ENCODE peak calls at places on chromosome 19, in five cellular contexts. A is upper lobe of right lung; T is thoracic aorta; B is neural progenitor cell; I is CD8-positive, alpha-beta T cell. J is an unnamed sample.

GRCh38 chr19:56146904-56147303 is 5.8 kb downstream of the ZNF444 start:
- DNase-seq in A (no peak), T (no peak), B (no peak), I (no peak), J (no peak)

GRCh38 chr19:47729468-47729798 is 15.9 kb upstream of the NOP53 start:
- DNase-seq in A (peak), T (peak), B (peak), I (no peak), J (no peak)

GRCh38 chr19:10270180-10270615 is 722 bp upstream of the ICAM1 start:
- DNase-seq in A (peak), T (no peak), B (peak), I (peak), J (peak)

GRCh38 chr19:15913830-15914229 is 16.0 kb upstream of the CYP4F2 start:
- DNase-seq in A (no peak), T (no peak), B (no peak), I (no peak), J (no peak)

GRCh38 chr19:55041244-55041626 is 3.2 kb upstream of the GP6 start:
- DNase-seq in A (peak), T (no peak), B (no peak), I (no peak), J (no peak)

GRCh38 chr19:57934820-57935665 is at the start of gene ZNF418:
- DNase-seq in A (peak), T (no peak), B (peak), I (no peak), J (peak)

GRCh38 chr19:7866399-7867091 is 7.6 kb downstream of the PRR36 start:
- DNase-seq in A (no peak), T (no peak), B (no peak), I (no peak), J (no peak)

GRCh38 chr19:33240181-33240771 is 14.6 kb upstream of the SLC7A10 start:
- DNase-seq in A (no peak), T (no peak), B (no peak), I (no peak), J (no peak)

GRCh38 chr19:8168537-8168936 is 19.1 kb upstream of the FBN3 start:
- DNase-seq in A (no peak), T (no peak), B (no peak), I (no peak), J (no peak)

GRCh38 chr19:39833464-39834286 is at the start of gene DYRK1B:
- DNase-seq in A (peak), T (peak), B (peak), I (peak), J (peak)

GRCh38 chr19:3420244-3420755 is 53.9 kb downstream of the NFIC start:
- DNase-seq in A (no peak), T (no peak), B (no peak), I (no peak), J (no peak)

GRCh38 chr19:33374406-33374703 is 846 bp downstream of the CEBPG start:
- DNase-seq in A (no peak), T (no peak), B (peak), I (no peak), J (no peak)

GRCh38 chr19:8610041-8610927 is at the start of gene ADAMTS10:
- DNase-seq in A (no peak), T (no peak), B (peak), I (no peak), J (peak)

GRCh38 chr19:1102407-1103106 is 1.2 kb upstream of the GPX4 start:
- DNase-seq in A (no peak), T (peak), B (no peak), I (no peak), J (no peak)

GRCh38 chr19:41521860-41522555 is 54.0 kb upstream of the CEACAM21 start:
- DNase-seq in A (peak), T (no peak), B (peak), I (no peak), J (peak)

GRCh38 chr19:33468361-33469170 is 53.0 kb downstream of the PEPD start:
- DNase-seq in A (peak), T (no peak), B (no peak), I (no peak), J (no peak)

GRCh38 chr19:54254195-54254906 is 2.7 kb downstream of the LILRB5 start:
- DNase-seq in A (no peak), T (no peak), B (no peak), I (no peak), J (no peak)

GRCh38 chr19:33580645-33581037 is 41.1 kb upstream of the CHST8 start:
- DNase-seq in A (no peak), T (no peak), B (no peak), I (no peak), J (no peak)

DNA sequence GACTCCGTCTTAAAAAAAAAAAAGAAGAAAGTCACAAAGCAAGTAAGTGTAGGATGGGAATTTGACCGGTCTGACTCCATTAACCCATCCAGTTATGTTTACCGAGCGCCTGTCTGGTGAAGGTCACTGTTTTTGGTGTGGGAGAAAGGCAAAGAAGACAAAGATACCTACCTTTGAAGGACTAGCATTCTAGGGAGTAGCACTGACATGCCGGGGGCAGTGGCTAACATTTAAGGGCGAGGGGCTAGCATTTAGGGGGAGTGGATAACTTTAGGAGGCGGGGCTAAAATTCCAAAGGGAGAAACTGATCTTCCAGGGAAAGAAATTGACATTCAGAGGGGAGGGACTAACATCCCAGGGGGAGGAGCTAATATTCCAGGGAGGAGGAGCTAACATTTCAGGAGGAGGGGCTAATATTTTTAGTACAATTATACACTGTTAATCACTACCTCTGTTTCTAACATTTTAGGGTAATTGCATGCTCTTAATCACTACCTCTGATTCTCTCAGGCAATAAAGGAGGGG is 8.7 kb downstream of the GPR32 start:
- DNase-seq in A (no peak), T (no peak), B (peak), I (no peak), J (no peak)
- TF ChIP-seq CTCF in A (no peak), T (no peak), B (no peak), I (no peak), J (no peak)

DNA sequence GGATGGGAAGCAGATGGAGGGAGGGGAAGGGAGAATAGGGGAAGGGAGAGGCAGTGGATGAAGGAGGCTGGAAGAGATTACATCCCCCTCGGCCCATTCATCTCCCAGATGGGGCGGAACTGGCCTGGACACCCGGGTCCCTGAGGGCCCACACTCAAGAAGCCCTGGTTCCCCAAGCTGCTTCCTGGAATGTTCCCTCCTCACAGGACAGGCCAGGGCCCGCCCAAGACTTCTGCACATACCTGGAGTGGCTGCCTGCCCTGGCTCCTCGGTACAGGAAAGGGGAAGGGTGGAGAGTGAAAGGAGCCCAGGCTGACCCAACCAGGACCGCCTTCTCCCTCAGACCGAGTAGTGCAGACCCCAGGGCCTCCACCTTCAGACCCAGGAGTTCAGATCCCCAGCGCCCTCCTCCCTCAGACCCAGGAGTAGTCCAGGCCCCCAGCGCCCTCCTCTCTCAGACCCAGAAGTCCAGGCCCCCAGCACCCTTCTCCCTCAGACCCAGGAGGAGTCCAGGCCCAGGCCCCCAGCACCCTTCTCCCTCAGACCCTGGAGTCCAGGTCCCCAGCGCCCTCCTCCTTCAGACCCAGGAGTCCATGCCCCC is 489 bp downstream of the NTF4 start:
- DNase-seq in A (no peak), T (no peak), B (peak), I (no peak), J (no peak)
- TF ChIP-seq CTCF in A (no peak), T (no peak), B (no peak), I (no peak), J (no peak)

GRCh38 chr19:36483653-36484052 is 5.7 kb downstream of the ZNF566 start:
- DNase-seq in A (no peak), T (no peak), B (no peak), I (no peak), J (no peak)

GRCh38 chr19:36488816-36489138 is 584 bp downstream of the ZNF566 start:
- DNase-seq in A (no peak), T (no peak), B (peak), I (no peak), J (no peak)

GRCh38 chr19:36489920-36490415 is 607 bp upstream of the ZNF566 start:
- DNase-seq in A (no peak), T (peak), B (peak), I (no peak), J (peak)

GRCh38 chr19:36488118-36488815 is 1.1 kb downstream of the ZNF566 start:
- DNase-seq in A (no peak), T (no peak), B (no peak), I (no peak), J (no peak)

GRCh38 chr19:36489139-36489919 is at the start of gene ZNF566:
- DNase-seq in A (peak), T (peak), B (peak), I (peak), J (peak)
- TF ChIP-seq CTCF in A (peak), T (no peak), B (peak), I (no peak), J (no peak)

GRCh38 chr19:38417544-38418506 is 8.2 kb downstream of the RASGRP4 start:
- DNase-seq in A (peak), T (no peak), B (peak), I (no peak), J (no peak)
- TF ChIP-seq CTCF in A (no peak), T (no peak), B (peak), I (no peak), J (no peak)

GRCh38 chr19:52739576-52739975 is 4.7 kb upstream of the ZNF611 start:
- DNase-seq in A (no peak), T (no peak), B (no peak), I (no peak), J (no peak)

GRCh38 chr19:52735734-52736133 is 890 bp upstream of the ZNF611 start:
- DNase-seq in A (peak), T (no peak), B (peak), I (no peak), J (no peak)

GRCh38 chr19:52734340-52734892 is 428 bp downstream of the ZNF611 start:
- DNase-seq in A (no peak), T (no peak), B (peak), I (no peak), J (no peak)

GRCh38 chr19:52734893-52735661 is at the start of gene ZNF611:
- DNase-seq in A (peak), T (peak), B (peak), I (peak), J (peak)
- TF ChIP-seq CTCF in A (peak), T (peak), B (peak), I (peak), J (peak)

J was measured in natural killer cell.